ENCODE peak calls at places on chromosomes 12 and 14, in eight cellular contexts. R is epithelial cell of proximal tubule, S is endothelial cell of umbilical vein, O is epithelial cell of esophagus, L is WTC11, Y is transverse colon, N is psoas muscle, X is RWPE1. F is an unnamed sample.

GRCh38 chr14:22185191-22185590 is 403.8 kb downstream of the DAD1 start:
- DNase-seq in X (no peak), R (no peak), O (peak), N (no peak), S (peak), Y (no peak), L (no peak), F (no peak)

GRCh38 chr12:561908-562593 is 101.2 kb downstream of the NINJ2 start:
- DNase-seq in N (peak), S (no peak), O (no peak), X (no peak), R (no peak), L (no peak), Y (no peak), F (no peak)

GRCh38 chr14:99551034-99551922 is 52.7 kb downstream of the CCDC85C start:
- DNase-seq in L (no peak), N (no peak), X (no peak), Y (no peak), O (no peak), R (no peak), S (no peak), F (no peak)

GRCh38 chr12:53161119-53161911 is 19.2 kb upstream of the ZNF740 start:
- DNase-seq in X (no peak), N (no peak), R (no peak), S (no peak), L (no peak), O (no peak), Y (no peak), F (no peak)

GRCh38 chr12:19822476-19822875 is 383.2 kb downstream of the AEBP2 start:
- DNase-seq in L (no peak), X (no peak), N (no peak), S (peak), Y (no peak), O (no peak), R (no peak), F (no peak)

GRCh38 chr12:89117448-89118034 is 234.8 kb downstream of the DUSP6 start:
- DNase-seq in S (peak), N (no peak), Y (peak), X (peak), O (peak), R (no peak), L (no peak), F (no peak)

GRCh38 chr12:79998554-79998953 is 63.7 kb upstream of the PPP1R12A start:
- DNase-seq in Y (no peak), O (no peak), R (no peak), S (no peak), L (no peak), X (no peak), N (no peak), F (no peak)

GRCh38 chr12:75553398-75553797 is 42.0 kb upstream of the KRR1 start:
- DNase-seq in Y (no peak), N (no peak), S (no peak), R (no peak), O (peak), L (no peak), X (no peak), F (no peak)

GRCh38 chr12:125797421-125798175 is 732.4 kb downstream of the AACS start:
- DNase-seq in S (no peak), O (no peak), L (no peak), X (no peak), R (peak), Y (no peak), N (no peak), F (no peak)

GRCh38 chr12:105915997-105916697 is 222.6 kb downstream of the NUAK1 start:
- DNase-seq in R (no peak), S (no peak), L (no peak), N (no peak), X (no peak), Y (no peak), O (no peak), F (no peak)

GRCh38 chr14:100237735-100238418 is 1.1 kb upstream of the YY1 start:
- DNase-seq in X (peak), S (peak), Y (peak), O (peak), L (peak), N (peak), R (no peak), F (peak)

GRCh38 chr14:102131741-102132140 is 8.0 kb upstream of the WDR20 start:
- DNase-seq in Y (no peak), R (no peak), X (no peak), L (no peak), N (no peak), O (peak), S (no peak), F (no peak)

GRCh38 chr12:47755655-47756562 is 2.8 kb downstream of the RAPGEF3 start:
- DNase-seq in S (no peak), N (no peak), R (no peak), O (no peak), X (no peak), L (no peak), Y (peak), F (peak)

GRCh38 chr12:18424857-18425256 is 163.5 kb downstream of the PIK3C2G start:
- DNase-seq in N (no peak), L (no peak), Y (no peak), R (no peak), X (no peak), S (no peak), O (no peak), F (no peak)

GRCh38 chr14:106691601-106692291 is 1165.4 kb downstream of the TMEM121 start:
- DNase-seq in S (no peak), R (no peak), O (no peak), L (peak), X (no peak), Y (peak), N (peak), F (peak)
- TF ChIP-seq CTCF in S (no peak), R (no peak), O (peak), L (peak), X (peak), Y (no peak), N (no peak), F (no peak)

GRCh38 chr12:8014836-8015235 is 17.7 kb upstream of the FOXJ2 start:
- DNase-seq in X (no peak), O (peak), Y (no peak), L (no peak), R (no peak), N (no peak), S (no peak), F (peak)

DNA sequence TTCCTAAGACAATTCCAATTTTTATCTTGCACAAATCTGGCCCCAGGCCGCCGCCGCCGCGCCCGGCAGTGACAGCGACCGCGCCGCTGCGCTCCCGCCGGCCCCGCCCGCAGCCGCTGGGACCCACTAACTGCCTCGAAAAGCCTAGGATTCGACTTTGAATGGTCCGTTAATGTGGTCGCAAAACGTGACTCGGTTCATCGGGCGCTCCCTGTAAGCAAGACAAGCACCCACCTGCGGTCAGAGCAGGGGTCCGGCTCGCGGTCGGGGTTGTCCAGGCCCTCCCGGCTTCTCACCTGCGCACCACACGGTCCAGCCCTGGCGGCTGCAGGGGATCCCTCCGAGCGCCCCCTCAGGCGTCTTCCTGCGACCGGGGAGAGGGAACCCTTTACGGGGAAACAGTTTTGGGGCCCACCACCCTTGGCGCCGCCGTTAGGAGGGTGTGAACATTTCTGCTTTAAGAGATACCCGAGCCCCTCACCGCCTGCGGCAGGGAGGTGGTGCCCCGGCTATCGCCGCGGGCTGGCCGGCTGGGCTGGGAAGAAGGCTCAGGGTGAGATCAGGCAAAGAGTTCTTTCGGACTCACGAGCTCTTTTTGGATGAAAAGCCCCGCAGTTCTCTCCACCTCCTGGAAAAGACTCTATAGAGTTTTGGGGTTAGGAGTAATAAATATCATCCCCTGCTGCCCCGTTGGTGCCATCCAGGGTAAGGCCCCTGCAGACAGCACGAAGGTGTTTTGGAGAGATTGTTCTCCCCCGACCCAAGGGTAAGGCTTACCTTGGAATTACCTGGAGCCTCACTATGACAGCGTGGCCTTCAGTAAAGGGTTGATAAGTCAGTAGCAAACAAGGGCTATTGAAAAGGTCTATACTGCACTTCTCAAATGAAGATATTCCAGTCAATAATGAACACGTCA is 13.6 kb upstream of the FOXJ2 start:
- DNase-seq in L (peak), Y (no peak), O (no peak), R (no peak), X (no peak), S (no peak), N (peak), F (peak)
- TF ChIP-seq CTCF in L (no peak), Y (no peak), O (no peak), R (no peak), X (no peak), S (no peak), N (no peak), F (no peak)

DNA sequence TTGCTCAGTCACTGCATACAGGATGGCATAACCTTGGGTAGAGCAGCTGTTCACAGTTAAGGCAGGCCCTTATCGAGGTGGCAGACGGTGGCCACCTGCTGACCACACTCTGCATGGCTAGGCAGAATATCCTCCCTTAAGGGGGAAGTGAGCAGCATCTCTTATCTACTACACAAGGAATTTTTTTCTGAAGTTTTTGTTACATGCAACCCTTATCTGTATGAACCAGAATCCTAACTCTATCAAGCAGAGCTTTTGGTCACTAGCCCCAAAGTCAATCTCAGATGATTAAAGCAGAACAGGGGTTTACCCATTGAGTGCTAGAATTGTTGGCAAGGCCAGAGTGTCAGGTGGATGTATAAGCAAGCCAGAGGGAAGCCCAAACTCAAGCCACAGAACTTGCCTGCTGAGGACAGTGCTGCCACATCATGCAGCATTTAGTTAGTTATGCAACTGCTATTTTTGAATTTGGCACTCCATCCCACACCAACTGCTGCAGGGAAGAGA is 192.8 kb downstream of the TBX5 start:
- DNase-seq in X (no peak), Y (no peak), R (no peak), S (no peak), L (no peak), N (no peak), O (no peak), F (no peak)
- TF ChIP-seq CTCF in X (no peak), Y (no peak), R (no peak), S (no peak), L (no peak), N (no peak), O (no peak), F (no peak)

DNA sequence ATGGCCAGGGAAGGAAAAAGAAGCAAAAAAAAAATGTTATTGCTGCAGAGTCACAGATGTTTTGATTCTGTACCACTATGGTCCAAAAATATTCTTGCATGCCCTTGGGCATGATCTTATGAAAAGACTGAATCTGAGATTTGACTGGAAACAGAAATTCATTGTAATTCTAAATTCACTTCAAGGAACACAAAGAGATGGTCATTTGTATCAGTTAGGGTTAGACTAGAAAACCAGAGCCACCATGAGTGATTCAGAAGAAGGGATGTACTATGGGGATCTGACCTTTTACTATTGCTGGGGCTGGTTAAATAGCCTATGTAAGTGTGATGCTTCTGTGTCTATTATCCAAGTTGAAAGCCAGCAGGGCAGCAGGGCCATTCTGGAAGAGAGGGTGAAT is 5.2 kb downstream of the TMTC1 start:
- DNase-seq in X (no peak), R (no peak), N (no peak), O (no peak), S (no peak), Y (no peak), L (no peak), F (no peak)
- TF ChIP-seq CTCF in X (no peak), R (no peak), N (no peak), O (no peak), S (no peak), Y (no peak), L (no peak), F (no peak)

GRCh38 chr12:65835256-65835655 is 11.0 kb downstream of the HMGA2 start:
- DNase-seq in L (no peak), Y (no peak), O (no peak), R (no peak), S (no peak), N (no peak), X (no peak), F (no peak)

GRCh38 chr12:65836419-65837197 is 12.3 kb downstream of the HMGA2 start:
- DNase-seq in N (no peak), L (no peak), X (no peak), R (no peak), S (no peak), O (no peak), Y (no peak), F (no peak)

GRCh38 chr12:65838330-65838976 is 14.2 kb downstream of the HMGA2 start:
- DNase-seq in O (no peak), R (no peak), S (no peak), N (no peak), L (no peak), X (no peak), Y (no peak), F (no peak)

GRCh38 chr12:65840793-65841670 is 16.7 kb downstream of the HMGA2 start:
- DNase-seq in O (no peak), L (no peak), R (no peak), Y (no peak), S (peak), N (no peak), X (no peak), F (no peak)

GRCh38 chr12:65839027-65839426 is 14.7 kb downstream of the HMGA2 start:
- DNase-seq in Y (no peak), R (no peak), S (no peak), O (no peak), N (no peak), L (no peak), X (no peak), F (no peak)
- TF ChIP-seq CTCF in Y (no peak), R (no peak), S (no peak), O (no peak), N (no peak), L (no peak), X (no peak), F (no peak)

GRCh38 chr12:112380663-112381420 is 1.4 kb downstream of the HECTD4 start:
- DNase-seq in S (peak), N (no peak), X (peak), R (no peak), O (no peak), L (peak), Y (no peak), F (peak)

GRCh38 chr12:112386726-112387125 is 4.5 kb upstream of the HECTD4 start:
- DNase-seq in O (no peak), Y (no peak), L (no peak), N (peak), S (no peak), X (no peak), R (no peak), F (no peak)

GRCh38 chr12:112381421-112381897 is 772 bp downstream of the HECTD4 start:
- DNase-seq in Y (peak), R (no peak), N (peak), O (peak), L (no peak), S (peak), X (peak), F (peak)

GRCh38 chr12:112382866-112383265 is 635 bp upstream of the HECTD4 start:
- DNase-seq in L (no peak), S (no peak), X (no peak), Y (no peak), O (no peak), N (no peak), R (no peak), F (no peak)

DNA sequence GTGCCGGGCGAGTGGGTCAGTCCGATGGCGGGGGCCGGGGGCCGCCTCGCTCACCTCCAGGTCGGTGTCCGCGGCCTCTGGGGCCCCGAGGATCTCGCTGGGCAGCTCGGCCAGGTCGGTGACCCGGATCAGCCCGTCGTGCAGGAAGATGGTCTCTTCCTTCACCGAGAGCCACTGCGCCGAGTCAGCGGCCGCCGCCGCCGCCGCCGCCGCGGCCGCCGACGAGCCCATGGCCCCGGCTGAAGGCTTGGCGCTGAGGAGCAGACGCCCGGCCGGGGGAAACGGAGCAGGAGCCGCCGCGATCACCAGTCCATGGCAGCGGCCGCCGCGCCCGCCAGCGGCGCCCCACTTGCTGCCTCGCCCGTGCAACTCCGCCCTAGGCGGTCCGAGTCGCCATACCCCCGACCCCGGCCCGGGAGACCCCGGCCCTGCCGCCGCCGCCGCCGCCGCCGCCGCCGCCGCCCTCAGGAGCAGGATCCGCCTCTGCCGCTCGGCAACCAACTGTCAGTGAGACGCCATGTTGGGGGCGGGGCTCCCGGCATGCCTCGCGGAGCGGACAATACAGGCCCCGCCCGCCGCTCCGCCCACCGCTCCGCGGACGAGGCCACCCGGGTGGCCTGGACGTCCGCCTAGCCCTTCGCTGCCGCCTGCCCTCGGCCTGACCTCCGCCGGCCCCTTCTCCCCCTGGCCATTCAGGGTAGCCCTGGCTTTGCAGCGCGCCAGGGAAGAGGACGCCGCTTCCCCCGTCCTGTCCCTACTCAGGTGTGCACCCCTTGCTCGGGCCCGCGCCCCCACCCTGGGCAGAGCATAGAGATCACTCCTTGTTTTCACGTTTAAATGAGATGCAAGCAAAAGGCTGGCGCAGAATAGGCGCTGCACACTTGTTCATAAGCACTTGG is at the start of gene HECTD4:
- DNase-seq in N (peak), O (peak), L (peak), X (peak), Y (peak), R (no peak), S (peak), F (peak)
- TF ChIP-seq CTCF in N (no peak), O (no peak), L (no peak), X (no peak), Y (no peak), R (no peak), S (no peak), F (no peak)

GRCh38 chr12:51080136-51080535 is 3.3 kb downstream of the CSRNP2 start:
- DNase-seq in Y (no peak), L (no peak), X (no peak), N (no peak), S (no peak), R (no peak), O (no peak), F (no peak)

GRCh38 chr12:51086933-51087332 is 3.5 kb upstream of the CSRNP2 start:
- DNase-seq in X (no peak), O (no peak), L (no peak), N (no peak), S (no peak), R (no peak), Y (no peak), F (no peak)

GRCh38 chr12:51085757-51086156 is 2.4 kb upstream of the CSRNP2 start:
- DNase-seq in L (no peak), N (no peak), X (no peak), S (no peak), Y (no peak), R (no peak), O (no peak), F (no peak)

GRCh38 chr12:51082561-51083139 is 746 bp downstream of the CSRNP2 start:
- DNase-seq in L (no peak), R (no peak), S (peak), Y (peak), N (no peak), O (peak), X (peak), F (no peak)

DNA sequence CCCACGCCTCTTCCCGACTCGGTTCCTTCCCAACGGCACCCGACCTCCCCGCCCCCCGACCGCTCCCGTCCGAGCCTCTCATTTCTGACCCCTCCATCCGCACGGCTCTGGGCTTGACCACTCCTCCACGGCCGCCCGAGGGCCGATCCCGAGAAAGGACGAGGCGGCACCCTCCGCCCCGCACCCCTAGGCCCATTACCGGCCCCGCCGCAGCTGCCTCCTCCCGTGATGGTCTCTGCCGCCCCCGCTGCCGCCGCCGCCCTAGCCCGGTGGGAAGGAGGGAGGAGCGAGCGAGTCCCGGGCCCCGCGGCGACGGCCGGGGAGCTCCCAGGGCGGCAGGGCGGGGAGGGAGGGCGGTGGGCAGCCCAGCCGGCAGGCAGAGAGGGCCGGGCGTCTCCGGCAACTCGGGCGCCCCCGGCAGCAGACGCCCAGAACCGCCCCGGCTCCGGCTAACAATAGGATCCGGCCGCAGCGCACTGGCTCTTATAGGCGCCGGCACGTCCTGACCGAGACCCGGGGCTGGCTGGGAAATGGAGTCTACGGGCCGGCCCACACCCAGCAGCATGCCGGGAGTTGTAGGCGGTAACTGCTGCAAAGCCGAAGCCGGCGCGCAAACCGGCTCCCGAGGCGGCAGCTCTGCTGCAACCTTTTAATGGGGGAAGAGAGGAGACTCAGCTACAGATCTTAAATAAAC is at the start of gene CSRNP2:
- DNase-seq in O (peak), L (peak), N (peak), Y (peak), X (peak), R (peak), S (peak), F (peak)
- TF ChIP-seq CTCF in O (no peak), L (no peak), N (peak), Y (peak), X (no peak), R (no peak), S (no peak), F (no peak)

DNA sequence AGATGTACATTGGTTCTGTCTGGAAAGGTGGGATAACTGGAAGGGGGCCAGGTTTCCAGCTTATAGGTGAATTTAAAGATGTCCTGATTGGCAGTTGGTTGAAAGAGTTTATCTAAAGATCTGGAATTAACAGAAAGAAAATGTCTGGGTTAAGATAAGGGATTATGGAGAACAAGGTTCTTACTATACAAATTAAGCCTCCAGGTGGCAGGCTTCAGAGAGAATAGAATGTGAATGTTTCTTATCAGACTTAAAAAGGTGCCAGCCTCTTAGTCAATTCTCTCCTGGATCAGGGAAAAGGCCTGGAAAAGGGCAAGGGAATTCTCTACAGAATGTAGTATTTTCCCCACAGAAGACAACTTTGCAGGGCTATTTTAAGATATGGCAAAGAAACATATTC is 53.1 kb downstream of the CNTN1 start:
- DNase-seq in R (no peak), O (peak), N (no peak), Y (no peak), L (no peak), S (no peak), X (no peak), F (no peak)
- TF ChIP-seq CTCF in R (peak), O (peak), N (no peak), Y (no peak), L (no peak), S (no peak), X (no peak), F (no peak)

F was measured in nephron progenitor cell.